ENCODE peak calls at places on chromosomes 5 and 9, in nine cellular contexts. P is CD8-positive, alpha-beta T cell; O is heart right ventricle; G is esophagus squamous epithelium; H is kidney; M is fibroblast of lung; R is stomach; W is body of pancreas; K is lower lobe of right lung. V is an unnamed sample. For H3K4me1 and H3K9me3, the result is how much of the 10 kb centered on the place peaks cover.

GRCh38 chr5:25963251-25964008 is 1075.0 kb downstream of the CDH9 start:
- DNase-seq in P (no peak), O (peak), G (no peak), H (no peak), M (no peak), R (no peak), W (peak), K (no peak), V (no peak)

GRCh38 chr5:95446009-95446408 is 54.8 kb downstream of the FAM81B start:
- DNase-seq in P (no peak), O (no peak), G (no peak), H (no peak), M (peak), R (no peak), W (no peak), K (no peak), V (no peak)

GRCh38 chr5:6410421-6410820 is 32.1 kb upstream of the MED10 start:
- DNase-seq in P (no peak), O (no peak), G (no peak), H (no peak), M (no peak), R (no peak), W (no peak), K (no peak), V (no peak)

GRCh38 chr9:86122309-86122708 is 23.0 kb upstream of the GOLM1 start:
- DNase-seq in P (no peak), O (no peak), G (no peak), H (no peak), M (no peak), R (no peak), W (no peak), K (no peak), V (no peak)

GRCh38 chr9:125631391-125632085 is 75.5 kb downstream of the MAPKAP1 start:
- DNase-seq in P (no peak), O (no peak), G (no peak), H (no peak), M (peak), R (no peak), W (no peak), K (no peak), V (no peak)

GRCh38 chr5:80090884-80091166 is 55.7 kb downstream of the THBS4 start:
- DNase-seq in P (no peak), O (no peak), G (no peak), H (no peak), M (no peak), R (no peak), W (no peak), K (no peak), V (no peak)

GRCh38 chr5:126600631-126601511 is at the start of gene PHAX:
- DNase-seq in P (peak), O (peak), G (no peak), H (peak), M (peak), R (peak), W (peak), K (peak), V (peak)

GRCh38 chr9:14961372-14962068 is 51.3 kb upstream of the FREM1 start:
- DNase-seq in P (no peak), O (no peak), G (no peak), H (no peak), M (no peak), R (no peak), W (peak), K (no peak), V (peak)

GRCh38 chr9:31445960-31446359 is 938.5 kb upstream of the ACO1 start:
- DNase-seq in P (no peak), O (no peak), G (no peak), H (no peak), M (no peak), R (no peak), W (no peak), K (no peak), V (no peak)

GRCh38 chr5:20215257-20215656 is 227.3 kb upstream of the CDH18 start:
- DNase-seq in P (no peak), O (no peak), G (no peak), H (no peak), M (no peak), R (no peak), W (no peak), K (no peak), V (no peak)

GRCh38 chr9:138099803-138100598 is 222.4 kb downstream of the CACNA1B start:
- DNase-seq in P (no peak), O (peak), G (no peak), H (peak), M (no peak), R (peak), W (no peak), K (peak), V (no peak)

GRCh38 chr9:11931109-11931508 is 762.1 kb upstream of the TYRP1 start:
- DNase-seq in P (no peak), O (no peak), G (no peak), H (no peak), M (peak), R (no peak), W (no peak), K (no peak), V (no peak)

GRCh38 chr5:137751869-137752491 is 2.2 kb downstream of the HNRNPA0 start:
- DNase-seq in P (no peak), O (no peak), G (no peak), H (no peak), M (peak), R (no peak), W (peak), K (no peak), V (no peak)

GRCh38 chr9:99368341-99369326 is 146.6 kb downstream of the SEC61B start:
- DNase-seq in P (no peak), O (peak), G (no peak), H (peak), M (peak), R (no peak), W (peak), K (no peak), V (peak)

GRCh38 chr9:1051286-1052118 is 1.3 kb downstream of the DMRT2 start:
- DNase-seq in P (no peak), O (peak), G (no peak), H (peak), M (no peak), R (peak), W (peak), K (peak), V (peak)

DNA sequence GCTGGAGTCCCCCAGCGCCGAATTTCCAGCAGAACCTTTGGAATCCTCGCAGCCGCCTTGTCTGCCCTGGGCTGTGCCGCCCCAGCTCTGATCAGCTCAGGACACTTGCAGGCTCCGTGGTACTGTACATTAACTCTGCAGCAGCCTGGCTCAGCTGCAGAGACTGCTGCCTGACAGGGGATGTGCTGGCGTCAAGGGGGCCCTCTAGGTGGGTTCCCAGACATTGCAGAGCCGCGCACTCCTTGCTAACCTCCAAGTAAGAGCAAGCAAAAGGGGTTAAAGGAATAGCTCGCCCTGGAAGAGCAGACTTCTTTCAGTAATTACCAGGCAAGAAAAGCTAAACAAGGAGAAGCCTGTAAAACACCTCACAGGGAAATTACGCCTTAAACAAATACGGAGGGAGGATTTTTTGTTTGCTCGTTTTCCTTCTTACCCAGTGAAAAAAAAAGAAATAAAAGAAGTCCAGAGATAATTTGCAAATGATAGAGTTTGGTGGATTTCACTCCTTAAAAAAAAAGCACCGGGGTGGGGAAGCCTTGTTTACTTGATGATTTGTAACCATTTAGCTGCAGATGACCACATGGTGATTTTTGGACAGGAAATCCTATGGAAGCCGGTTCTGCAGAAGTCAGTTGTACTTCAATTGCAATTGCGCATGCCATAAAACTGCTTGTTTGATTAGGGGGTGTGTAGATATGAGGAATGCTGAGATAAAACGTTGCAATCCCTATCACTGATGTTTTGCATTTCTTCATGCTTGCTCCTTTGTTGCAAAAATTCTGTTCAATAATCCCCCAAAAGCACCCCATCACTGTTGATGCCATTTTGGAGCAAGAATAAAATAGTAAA is 305.8 kb downstream of the PDE4D start:
- DNase-seq in P (no peak), O (peak), G (no peak), H (peak), M (peak), R (peak), W (peak), K (peak), V (peak)
- TF ChIP-seq CTCF in P (no peak), O (no peak), G (no peak), H (no peak), M (peak), R (no peak), W (no peak), K (no peak), V (peak)

GRCh38 chr9:129321511-129322021 is 143.5 kb upstream of the IER5L start:
- DNase-seq in P (no peak), O (no peak), G (no peak), H (peak), M (no peak), R (peak), W (no peak), K (no peak), V (no peak)
- H3K4me1 ChIP-seq in P (under half), O (half or more), G (under half), H (under half), M (under half), R (half or more), W (under half), K (under half), V (under half)

GRCh38 chr5:23014251-23014650 is 161.1 kb upstream of the CDH12 start:
- DNase-seq in P (no peak), O (no peak), G (no peak), H (no peak), M (no peak), R (no peak), W (no peak), K (no peak), V (no peak)

GRCh38 chr5:23012842-23013241 is 159.7 kb upstream of the CDH12 start:
- DNase-seq in P (no peak), O (no peak), G (no peak), H (no peak), M (no peak), R (no peak), W (no peak), K (no peak), V (no peak)

GRCh38 chr5:23014817-23015216 is 161.7 kb upstream of the CDH12 start:
- DNase-seq in P (no peak), O (no peak), G (no peak), H (no peak), M (no peak), R (no peak), W (no peak), K (no peak), V (no peak)

GRCh38 chr5:23007762-23008161 is 154.6 kb upstream of the CDH12 start:
- DNase-seq in P (no peak), O (no peak), G (no peak), H (no peak), M (no peak), R (no peak), W (no peak), K (no peak), V (no peak)

GRCh38 chr5:23013395-23013994 is 160.4 kb upstream of the CDH12 start:
- DNase-seq in P (no peak), O (no peak), G (no peak), H (no peak), M (peak), R (no peak), W (no peak), K (no peak), V (no peak)
- H3K9me3 ChIP-seq in P (under half), O (under half), G (under half), H (under half), M (under half), R (under half), W (under half), K (under half), V (under half)

GRCh38 chr5:116557669-116558271 is 16.9 kb downstream of the SEMA6A start:
- DNase-seq in P (no peak), O (no peak), G (no peak), H (no peak), M (peak), R (no peak), W (peak), K (no peak), V (no peak)
- TF ChIP-seq CTCF in P (no peak), O (peak), G (peak), H (peak), M (peak), R (peak), W (peak), K (peak), V (peak)

GRCh38 chr9:114957558-114957957 is 27.2 kb upstream of the TNFSF8 start:
- DNase-seq in P (no peak), O (no peak), G (no peak), H (no peak), M (no peak), R (no peak), W (no peak), K (no peak), V (no peak)

GRCh38 chr9:114954986-114955623 is 24.7 kb upstream of the TNFSF8 start:
- DNase-seq in P (no peak), O (no peak), G (no peak), H (no peak), M (no peak), R (no peak), W (no peak), K (no peak), V (no peak)

GRCh38 chr9:114950761-114951160 is 20.4 kb upstream of the TNFSF8 start:
- DNase-seq in P (no peak), O (no peak), G (no peak), H (no peak), M (no peak), R (no peak), W (no peak), K (no peak), V (no peak)

GRCh38 chr9:114953016-114953415 is 22.6 kb upstream of the TNFSF8 start:
- DNase-seq in P (no peak), O (no peak), G (no peak), H (no peak), M (no peak), R (no peak), W (no peak), K (no peak), V (no peak)

DNA sequence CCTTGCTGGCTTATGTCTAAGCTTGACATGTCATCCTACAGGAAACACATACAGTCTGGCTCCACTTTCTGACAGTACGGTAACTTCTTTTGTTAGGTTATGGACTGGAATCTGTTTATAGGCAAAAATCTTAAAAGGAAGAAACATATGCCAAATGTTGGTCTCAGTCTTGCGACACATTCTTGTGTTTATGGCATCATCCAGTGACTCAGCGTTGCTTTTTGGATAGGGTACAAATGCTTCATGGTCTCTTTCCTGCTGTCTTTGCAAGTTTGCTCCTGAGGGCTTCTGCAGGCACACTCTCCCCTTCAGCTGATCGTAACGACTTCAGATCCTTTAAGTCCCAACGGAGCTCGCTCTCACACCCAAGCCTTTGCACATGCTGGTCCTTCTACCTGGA is 23.5 kb upstream of the TNFSF8 start:
- DNase-seq in P (no peak), O (no peak), G (no peak), H (no peak), M (peak), R (no peak), W (no peak), K (no peak), V (no peak)
- H3K4me1 ChIP-seq in P (under half), O (under half), G (under half), H (under half), M (under half), R (under half), W (under half), K (under half), V (under half)

DNA sequence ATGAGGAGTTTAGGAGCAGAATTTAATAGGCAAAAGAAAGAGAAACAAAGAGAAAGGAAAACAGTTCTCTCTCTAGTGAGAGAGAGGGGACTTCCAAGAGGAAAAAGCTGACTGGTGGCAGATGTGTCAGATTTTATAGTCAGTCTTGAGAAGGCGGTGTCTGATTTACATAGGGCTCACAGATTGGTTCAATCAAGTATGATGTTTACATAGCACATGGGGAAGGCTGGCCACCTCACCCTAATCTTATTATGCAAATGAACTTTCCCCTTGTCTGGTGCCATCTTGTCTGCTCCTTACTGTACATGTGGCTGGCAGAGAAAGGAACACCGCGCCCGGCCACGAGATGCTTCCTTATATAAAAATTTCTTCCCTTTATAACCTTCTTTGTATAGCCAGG is 24.7 kb downstream of the UNC13B start:
- DNase-seq in P (no peak), O (no peak), G (no peak), H (no peak), M (no peak), R (no peak), W (no peak), K (no peak), V (peak)
- H3K9me3 ChIP-seq in P (under half), O (under half), G (under half), H (under half), M (under half), R (under half), W (under half), K (under half), V (under half)

V was measured in mucosa of descending colon.